ENCODE peak calls at places on chromosome 20, in ten cellular contexts. One of them, this sample, is unnamed.

GRCh38 chr20:44393608-44394519 is 38.4 kb downstream of the HNF4A start:
- DNase-seq in NCI-H1694 treated with DMSO at 0.1 percent for 48 hours: no peak
- DNase-seq in tibial nerve: no peak
- DNase-seq in GM04504: no peak
- DNase-seq in fibroblast of the aortic adventitia: no peak
- DNase-seq in activated CD4-positive, alpha-beta T cell treated with anti-CD3 and anti-CD28 coated beads, Interleukin-2, amount 50 U/mL, for 48 hours: no peak
- DNase-seq in Calu3: no peak
- DNase-seq in islet precursor cell: no peak
- DNase-seq in coronary artery: no peak
- DNase-seq in MV-4-11: no peak
- DNase-seq in this sample: no peak

GRCh38 chr20:31661625-31662371 is 24.1 kb downstream of the COX4I2 start:
- DNase-seq in fibroblast of the aortic adventitia: peak; percentile 65
- DNase-seq in GM04504: peak; percentile 48
- DNase-seq in NCI-H1694 treated with DMSO at 0.1 percent for 48 hours: peak; percentile 52
- DNase-seq in activated CD4-positive, alpha-beta T cell treated with anti-CD3 and anti-CD28 coated beads, Interleukin-2, amount 50 U/mL, for 48 hours: peak; percentile 81
- DNase-seq in coronary artery: peak; percentile 88
- DNase-seq in MV-4-11: peak; percentile 46
- DNase-seq in Calu3: peak; percentile 90
- DNase-seq in tibial nerve: peak; percentile 84
- DNase-seq in islet precursor cell: peak; percentile 91
- DNase-seq in this sample: peak; percentile 18

GRCh38 chr20:37242503-37242902 is 19.1 kb downstream of the GHRH start:
- DNase-seq in NCI-H1694 treated with DMSO at 0.1 percent for 48 hours: no peak
- DNase-seq in GM04504: no peak
- DNase-seq in Calu3: no peak
- DNase-seq in coronary artery: no peak
- DNase-seq in activated CD4-positive, alpha-beta T cell treated with anti-CD3 and anti-CD28 coated beads, Interleukin-2, amount 50 U/mL, for 48 hours: no peak
- DNase-seq in fibroblast of the aortic adventitia: no peak
- DNase-seq in islet precursor cell: no peak
- DNase-seq in tibial nerve: no peak
- DNase-seq in MV-4-11: no peak
- DNase-seq in this sample: no peak

GRCh38 chr20:49690899-49691620 is 22.6 kb downstream of the B4GALT5 start:
- DNase-seq in NCI-H1694 treated with DMSO at 0.1 percent for 48 hours: no peak
- DNase-seq in Calu3: peak; percentile 83
- DNase-seq in activated CD4-positive, alpha-beta T cell treated with anti-CD3 and anti-CD28 coated beads, Interleukin-2, amount 50 U/mL, for 48 hours: no peak
- DNase-seq in tibial nerve: no peak
- DNase-seq in GM04504: no peak
- DNase-seq in fibroblast of the aortic adventitia: peak; percentile 71
- DNase-seq in coronary artery: no peak
- DNase-seq in MV-4-11: peak; percentile 19
- DNase-seq in islet precursor cell: no peak
- DNase-seq in this sample: no peak

GRCh38 chr20:49318430-49319203 is 40.8 kb upstream of the ZNFX1 start:
- DNase-seq in GM04504: no peak
- DNase-seq in islet precursor cell: peak; percentile 58
- DNase-seq in MV-4-11: no peak
- DNase-seq in coronary artery: no peak
- DNase-seq in fibroblast of the aortic adventitia: no peak
- DNase-seq in NCI-H1694 treated with DMSO at 0.1 percent for 48 hours: no peak
- DNase-seq in tibial nerve: no peak
- DNase-seq in Calu3: no peak
- DNase-seq in activated CD4-positive, alpha-beta T cell treated with anti-CD3 and anti-CD28 coated beads, Interleukin-2, amount 50 U/mL, for 48 hours: no peak
- DNase-seq in this sample: no peak

GRCh38 chr20:36549942-36550796 is 8.8 kb downstream of the MYL9 start:
- DNase-seq in Calu3: no peak
- DNase-seq in coronary artery: no peak
- DNase-seq in MV-4-11: no peak
- DNase-seq in GM04504: no peak
- DNase-seq in NCI-H1694 treated with DMSO at 0.1 percent for 48 hours: no peak
- DNase-seq in activated CD4-positive, alpha-beta T cell treated with anti-CD3 and anti-CD28 coated beads, Interleukin-2, amount 50 U/mL, for 48 hours: no peak
- DNase-seq in fibroblast of the aortic adventitia: no peak
- DNase-seq in islet precursor cell: no peak
- DNase-seq in tibial nerve: no peak
- DNase-seq in this sample: no peak

GRCh38 chr20:57659131-57659788 is 39.0 kb upstream of the ZBP1 start:
- DNase-seq in Calu3: peak; percentile 4
- DNase-seq in NCI-H1694 treated with DMSO at 0.1 percent for 48 hours: no peak
- DNase-seq in GM04504: no peak
- DNase-seq in fibroblast of the aortic adventitia: no peak
- DNase-seq in tibial nerve: no peak
- DNase-seq in islet precursor cell: peak; percentile 49
- DNase-seq in coronary artery: peak; percentile 67
- DNase-seq in activated CD4-positive, alpha-beta T cell treated with anti-CD3 and anti-CD28 coated beads, Interleukin-2, amount 50 U/mL, for 48 hours: no peak
- DNase-seq in MV-4-11: no peak
- DNase-seq in this sample: no peak

GRCh38 chr20:17786221-17786718 is 86.5 kb downstream of the BANF2 start:
- DNase-seq in islet precursor cell: no peak
- DNase-seq in NCI-H1694 treated with DMSO at 0.1 percent for 48 hours: no peak
- DNase-seq in GM04504: no peak
- DNase-seq in MV-4-11: peak; percentile 35
- DNase-seq in activated CD4-positive, alpha-beta T cell treated with anti-CD3 and anti-CD28 coated beads, Interleukin-2, amount 50 U/mL, for 48 hours: no peak
- DNase-seq in tibial nerve: no peak
- DNase-seq in Calu3: no peak
- DNase-seq in fibroblast of the aortic adventitia: peak; percentile 67
- DNase-seq in coronary artery: no peak
- DNase-seq in this sample: no peak

GRCh38 chr20:36097331-36097730 is 57.2 kb upstream of the EPB41L1 start:
- DNase-seq in tibial nerve: no peak
- DNase-seq in islet precursor cell: no peak
- DNase-seq in GM04504: no peak
- DNase-seq in NCI-H1694 treated with DMSO at 0.1 percent for 48 hours: no peak
- DNase-seq in MV-4-11: no peak
- DNase-seq in fibroblast of the aortic adventitia: peak; percentile 91
- DNase-seq in Calu3: no peak
- DNase-seq in activated CD4-positive, alpha-beta T cell treated with anti-CD3 and anti-CD28 coated beads, Interleukin-2, amount 50 U/mL, for 48 hours: no peak
- DNase-seq in coronary artery: no peak
- DNase-seq in this sample: no peak

GRCh38 chr20:51563597-51564332 is 21.2 kb upstream of the NFATC2 start:
- DNase-seq in NCI-H1694 treated with DMSO at 0.1 percent for 48 hours: no peak
- DNase-seq in tibial nerve: peak; percentile 64
- DNase-seq in GM04504: peak; percentile 68
- DNase-seq in MV-4-11: peak; percentile 31
- DNase-seq in islet precursor cell: peak; percentile 90
- DNase-seq in Calu3: peak; percentile 79
- DNase-seq in coronary artery: peak; percentile 88
- DNase-seq in activated CD4-positive, alpha-beta T cell treated with anti-CD3 and anti-CD28 coated beads, Interleukin-2, amount 50 U/mL, for 48 hours: no peak
- DNase-seq in fibroblast of the aortic adventitia: peak; percentile 87
- DNase-seq in this sample: peak; percentile 42

GRCh38 chr20:14672066-14672465 is 334.7 kb upstream of the FLRT3 start:
- DNase-seq in activated CD4-positive, alpha-beta T cell treated with anti-CD3 and anti-CD28 coated beads, Interleukin-2, amount 50 U/mL, for 48 hours: no peak
- DNase-seq in Calu3: no peak
- DNase-seq in GM04504: no peak
- DNase-seq in tibial nerve: no peak
- DNase-seq in NCI-H1694 treated with DMSO at 0.1 percent for 48 hours: no peak
- DNase-seq in coronary artery: no peak
- DNase-seq in islet precursor cell: no peak
- DNase-seq in fibroblast of the aortic adventitia: peak; percentile 21
- DNase-seq in MV-4-11: no peak
- DNase-seq in this sample: no peak

GRCh38 chr20:58542411-58543095 is 27.4 kb upstream of the APCDD1L start:
- DNase-seq in coronary artery: no peak
- DNase-seq in NCI-H1694 treated with DMSO at 0.1 percent for 48 hours: no peak
- DNase-seq in Calu3: no peak
- DNase-seq in activated CD4-positive, alpha-beta T cell treated with anti-CD3 and anti-CD28 coated beads, Interleukin-2, amount 50 U/mL, for 48 hours: no peak
- DNase-seq in GM04504: no peak
- DNase-seq in islet precursor cell: no peak
- DNase-seq in fibroblast of the aortic adventitia: no peak
- DNase-seq in tibial nerve: no peak
- DNase-seq in MV-4-11: peak; percentile 38
- DNase-seq in this sample: no peak

GRCh38 chr20:12156252-12156651 is 238.6 kb downstream of the BTBD3 start:
- DNase-seq in GM04504: no peak
- DNase-seq in MV-4-11: no peak
- DNase-seq in islet precursor cell: no peak
- DNase-seq in activated CD4-positive, alpha-beta T cell treated with anti-CD3 and anti-CD28 coated beads, Interleukin-2, amount 50 U/mL, for 48 hours: no peak
- DNase-seq in fibroblast of the aortic adventitia: no peak
- DNase-seq in coronary artery: no peak
- DNase-seq in Calu3: no peak
- DNase-seq in NCI-H1694 treated with DMSO at 0.1 percent for 48 hours: no peak
- DNase-seq in tibial nerve: no peak
- DNase-seq in this sample: no peak

GRCh38 chr20:37393196-37393862 is 47.4 kb downstream of the SRC start:
- DNase-seq in tibial nerve: no peak
- DNase-seq in NCI-H1694 treated with DMSO at 0.1 percent for 48 hours: no peak
- DNase-seq in activated CD4-positive, alpha-beta T cell treated with anti-CD3 and anti-CD28 coated beads, Interleukin-2, amount 50 U/mL, for 48 hours: no peak
- DNase-seq in fibroblast of the aortic adventitia: no peak
- DNase-seq in MV-4-11: no peak
- DNase-seq in Calu3: no peak
- DNase-seq in islet precursor cell: peak; percentile 53
- DNase-seq in coronary artery: peak; percentile 55
- DNase-seq in GM04504: no peak
- DNase-seq in this sample: no peak

GRCh38 chr20:36065427-36065998 is 89.0 kb upstream of the EPB41L1 start:
- DNase-seq in fibroblast of the aortic adventitia: no peak
- DNase-seq in NCI-H1694 treated with DMSO at 0.1 percent for 48 hours: no peak
- DNase-seq in GM04504: no peak
- DNase-seq in tibial nerve: no peak
- DNase-seq in Calu3: no peak
- DNase-seq in islet precursor cell: no peak
- DNase-seq in MV-4-11: no peak
- DNase-seq in coronary artery: peak; percentile 74
- DNase-seq in activated CD4-positive, alpha-beta T cell treated with anti-CD3 and anti-CD28 coated beads, Interleukin-2, amount 50 U/mL, for 48 hours: no peak
- DNase-seq in this sample: no peak

GRCh38 chr20:54292186-54292585 is 84.3 kb downstream of the PFDN4 start:
- DNase-seq in tibial nerve: no peak
- DNase-seq in GM04504: no peak
- DNase-seq in activated CD4-positive, alpha-beta T cell treated with anti-CD3 and anti-CD28 coated beads, Interleukin-2, amount 50 U/mL, for 48 hours: no peak
- DNase-seq in coronary artery: no peak
- DNase-seq in NCI-H1694 treated with DMSO at 0.1 percent for 48 hours: no peak
- DNase-seq in MV-4-11: peak; percentile 17
- DNase-seq in fibroblast of the aortic adventitia: peak; percentile 38
- DNase-seq in Calu3: peak; percentile 27
- DNase-seq in islet precursor cell: no peak
- DNase-seq in this sample: peak; percentile 33

GRCh38 chr20:14882846-14883245 is 545.4 kb upstream of the FLRT3 start:
- DNase-seq in Calu3: no peak
- DNase-seq in activated CD4-positive, alpha-beta T cell treated with anti-CD3 and anti-CD28 coated beads, Interleukin-2, amount 50 U/mL, for 48 hours: no peak
- DNase-seq in MV-4-11: no peak
- DNase-seq in GM04504: no peak
- DNase-seq in fibroblast of the aortic adventitia: no peak
- DNase-seq in coronary artery: no peak
- DNase-seq in tibial nerve: no peak
- DNase-seq in islet precursor cell: no peak
- DNase-seq in NCI-H1694 treated with DMSO at 0.1 percent for 48 hours: no peak
- DNase-seq in this sample: peak; percentile 85

GRCh38 chr20:31722388-31723281 is at the start of gene BCL2L1:
- DNase-seq in tibial nerve: peak; percentile 77
- DNase-seq in GM04504: peak; percentile 70
- DNase-seq in activated CD4-positive, alpha-beta T cell treated with anti-CD3 and anti-CD28 coated beads, Interleukin-2, amount 50 U/mL, for 48 hours: peak; percentile 84
- DNase-seq in fibroblast of the aortic adventitia: peak; percentile 85
- DNase-seq in NCI-H1694 treated with DMSO at 0.1 percent for 48 hours: peak; percentile 64
- DNase-seq in Calu3: peak; percentile 96
- DNase-seq in coronary artery: peak; percentile 94
- DNase-seq in islet precursor cell: peak; percentile 93
- DNase-seq in MV-4-11: peak; percentile 77
- DNase-seq in this sample: peak; percentile 65

GRCh38 chr20:58017237-58017969 is 211.1 kb downstream of the ANKRD60 start:
- DNase-seq in tibial nerve: no peak
- DNase-seq in MV-4-11: peak; percentile 50
- DNase-seq in activated CD4-positive, alpha-beta T cell treated with anti-CD3 and anti-CD28 coated beads, Interleukin-2, amount 50 U/mL, for 48 hours: no peak
- DNase-seq in coronary artery: peak; percentile 70
- DNase-seq in Calu3: peak; percentile 99
- DNase-seq in NCI-H1694 treated with DMSO at 0.1 percent for 48 hours: no peak
- DNase-seq in GM04504: peak; percentile 51
- DNase-seq in islet precursor cell: peak; percentile 90
- DNase-seq in fibroblast of the aortic adventitia: no peak
- DNase-seq in this sample: peak; percentile 82

This sample was measured in foreskin keratinocyte.